ENCODE peak calls at places on chromosomes 3 and 15, in five cellular contexts. L, P, M, C and Z are unnamed samples.

GRCh38 chr3:184636774-184637316 is 75.0 kb downstream of the MAGEF1 start:
- DNase-seq in P (no peak), M (peak), L (peak), C (peak), Z (no peak)

GRCh38 chr15:92715753-92716152 is 60.2 kb upstream of the FAM174B start:
- DNase-seq in L (peak), M (peak), C (no peak), P (no peak), Z (no peak)

GRCh38 chr15:58498821-58499580 is 67.2 kb downstream of the LIPC start:
- DNase-seq in C (no peak), L (peak), M (peak), P (no peak), Z (no peak)

GRCh38 chr15:72934006-72934405 is 118.3 kb upstream of the NEO1 start:
- DNase-seq in L (peak), P (no peak), M (peak), C (no peak), Z (no peak)

GRCh38 chr3:186930143-186930638 is at the start of gene ST6GAL1:
- DNase-seq in M (peak), C (peak), L (peak), P (peak), Z (no peak)

GRCh38 chr15:36832792-36833191 is 253.4 kb downstream of the CDIN1 start:
- DNase-seq in M (peak), P (no peak), C (no peak), L (no peak), Z (no peak)

GRCh38 chr3:171282041-171282440 is 178.2 kb downstream of the TNIK start:
- DNase-seq in P (no peak), C (no peak), L (peak), M (peak), Z (no peak)

GRCh38 chr15:63465104-63465503 is 39.3 kb upstream of the USP3 start:
- DNase-seq in L (peak), M (peak), P (no peak), C (no peak), Z (no peak)

GRCh38 chr15:98953000-98953776 is 54.4 kb downstream of the PGPEP1L start:
- DNase-seq in C (no peak), M (peak), P (peak), L (no peak), Z (no peak)

GRCh38 chr3:132703733-132704132 is 18.5 kb downstream of the NPHP3 start:
- DNase-seq in L (no peak), M (peak), P (no peak), C (no peak), Z (no peak)

GRCh38 chr3:2961576-2961975 is 148.6 kb downstream of the IL5RA start:
- DNase-seq in L (no peak), C (no peak), P (no peak), M (no peak), Z (no peak)

GRCh38 chr3:136120373-136121348 is 75.5 kb downstream of the MSL2 start:
- DNase-seq in C (no peak), M (peak), L (peak), P (no peak), Z (no peak)

GRCh38 chr3:1571736-1572135 is 478.9 kb downstream of the CNTN6 start:
- DNase-seq in P (no peak), C (no peak), M (no peak), L (no peak), Z (no peak)

GRCh38 chr3:13077431-13078157 is 4.4 kb upstream of the IQSEC1 start:
- DNase-seq in C (peak), P (no peak), L (no peak), M (no peak), Z (no peak)

GRCh38 chr15:93974804-93975481 is 256.4 kb upstream of the MCTP2 start:
- DNase-seq in C (no peak), P (peak), M (peak), L (peak), Z (no peak)

GRCh38 chr15:47351501-47351900 is 365.8 kb upstream of the SEMA6D start:
- DNase-seq in M (no peak), C (no peak), L (no peak), P (no peak), Z (no peak)

GRCh38 chr3:165254812-165255211 is 58.6 kb upstream of the SLITRK3 start:
- DNase-seq in C (no peak), L (peak), P (peak), M (no peak), Z (peak)

GRCh38 chr15:22902578-22902977 is 64.1 kb downstream of the NIPA2 start:
- DNase-seq in L (no peak), P (no peak), M (no peak), C (no peak), Z (no peak)

GRCh38 chr3:159936541-159936940 is 52.1 kb upstream of the IL12A start:
- DNase-seq in P (no peak), M (peak), C (no peak), L (no peak), Z (no peak)

GRCh38 chr15:92803852-92804609 is 96.1 kb upstream of the CHD2 start:
- DNase-seq in C (peak), P (peak), M (peak), L (peak), Z (peak)

GRCh38 chr15:100141304-100142080 is 200.3 kb downstream of the ADAMTS17 start:
- DNase-seq in L (peak), M (no peak), P (no peak), C (no peak), Z (no peak)

GRCh38 chr3:149688122-149688757 is 30.4 kb upstream of the WWTR1 start:
- DNase-seq in P (no peak), L (peak), C (no peak), M (no peak), Z (no peak)

GRCh38 chr15:39579487-39580116 is 1.3 kb upstream of the THBS1 start:
- DNase-seq in P (no peak), C (peak), M (peak), L (peak), Z (peak)

GRCh38 chr15:28930011-28930410 is 44.2 kb downstream of the APBA2 start:
- DNase-seq in C (no peak), M (no peak), L (no peak), P (no peak), Z (no peak)
- H3K27ac ChIP-seq in C (no peak), M (no peak), L (no peak), P (no peak), Z (no peak)

DNA sequence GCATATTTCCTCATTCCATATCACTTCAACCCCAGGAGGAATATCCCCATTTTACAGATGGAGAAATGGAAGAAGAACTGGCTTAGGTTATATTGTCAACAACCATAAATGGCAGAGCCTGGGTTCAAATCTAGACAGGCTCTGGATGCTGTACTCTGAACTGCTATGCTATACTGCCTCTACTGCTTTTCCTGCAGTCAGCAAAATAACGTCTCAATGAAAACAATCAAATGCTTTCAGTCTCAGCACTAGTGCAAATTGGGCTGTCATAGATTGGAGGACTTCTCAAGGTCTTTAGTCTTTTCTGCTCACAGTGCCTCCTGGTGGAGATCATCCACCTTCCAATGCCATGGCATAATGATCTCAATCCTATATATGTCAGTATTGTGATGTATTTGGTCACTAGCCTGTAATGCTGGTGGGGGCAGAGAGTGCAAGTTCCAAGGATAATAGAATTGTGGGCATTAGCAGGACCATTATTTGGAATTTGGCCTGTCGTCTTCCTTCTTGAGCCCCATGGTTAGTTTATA is 285.0 kb downstream of the CLSTN2 start:
- DNase-seq in M (no peak), L (no peak), C (no peak), P (no peak), Z (no peak)
- TF ChIP-seq CTCF in M (no peak), L (no peak), C (no peak), P (no peak), Z (peak)

GRCh38 chr3:28576590-28577220 is 228.1 kb upstream of the AZI2 start:
- DNase-seq in L (no peak), P (no peak), M (no peak), C (no peak), Z (no peak)
- H3K27ac ChIP-seq in L (no peak), P (no peak), M (no peak), C (no peak), Z (no peak)

GRCh38 chr3:31815631-31816440 is 165.2 kb downstream of the OSBPL10 start:
- DNase-seq in P (no peak), C (no peak), M (no peak), L (no peak), Z (no peak)
- TF ChIP-seq CTCF in P (no peak), C (no peak), M (no peak), L (no peak), Z (no peak)

DNA sequence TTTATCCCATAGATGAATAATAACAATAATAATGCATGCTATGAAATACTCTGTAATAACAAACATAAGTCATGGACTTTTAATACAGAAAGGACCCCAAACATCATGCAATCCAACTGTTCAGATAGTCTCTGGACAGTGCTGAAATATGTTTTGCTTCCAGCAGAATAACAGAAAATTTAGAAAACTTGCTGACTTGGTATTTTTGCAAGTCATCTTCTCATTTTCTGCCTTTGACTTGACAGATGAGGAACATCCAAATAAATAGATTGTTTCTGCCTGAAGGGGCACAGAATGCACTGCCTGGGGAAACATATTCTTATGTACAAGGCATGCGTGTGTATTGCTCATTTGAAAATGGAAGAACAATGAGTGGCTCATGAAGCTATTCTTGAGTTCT is 442.4 kb upstream of the GRM7 start:
- DNase-seq in P (no peak), M (no peak), L (no peak), C (no peak), Z (no peak)
- H3K27ac ChIP-seq in P (no peak), M (no peak), L (no peak), C (no peak), Z (no peak)